ENCODE peak calls at places on chromosomes 2 and 18, in eight cellular contexts. One of them, this sample, is unnamed.

GRCh38 chr2:68052717-68053422 is 9.9 kb downstream of the C1D start:
- DNase-seq in Caco-2: no peak
- DNase-seq in CD4-positive, alpha-beta memory T cell: no peak
- DNase-seq in adrenal gland: no peak
- DNase-seq in stomach: no peak
- DNase-seq in transverse colon: no peak
- DNase-seq in psoas muscle: no peak
- DNase-seq in pancreas: no peak
- DNase-seq in this sample: no peak

GRCh38 chr2:226429476-226429875 is 370.1 kb downstream of the IRS1 start:
- DNase-seq in Caco-2: no peak
- DNase-seq in CD4-positive, alpha-beta memory T cell: no peak
- DNase-seq in adrenal gland: no peak
- DNase-seq in stomach: no peak
- DNase-seq in transverse colon: no peak
- DNase-seq in psoas muscle: no peak
- DNase-seq in pancreas: no peak
- DNase-seq in this sample: no peak

GRCh38 chr2:53129851-53130250 is 637.8 kb upstream of the CHAC2 start:
- DNase-seq in Caco-2: no peak
- DNase-seq in CD4-positive, alpha-beta memory T cell: no peak
- DNase-seq in adrenal gland: no peak
- DNase-seq in stomach: no peak
- DNase-seq in transverse colon: no peak
- DNase-seq in psoas muscle: no peak
- DNase-seq in pancreas: no peak
- DNase-seq in this sample: no peak

GRCh38 chr18:47898696-47899095 is 31.8 kb downstream of the SMAD2 start:
- DNase-seq in Caco-2: no peak
- DNase-seq in CD4-positive, alpha-beta memory T cell: no peak
- DNase-seq in adrenal gland: no peak
- DNase-seq in stomach: no peak
- DNase-seq in transverse colon: no peak
- DNase-seq in psoas muscle: no peak
- DNase-seq in pancreas: no peak
- DNase-seq in this sample: peak; percentile 83

GRCh38 chr2:236712304-236712703 is 142.7 kb downstream of the ACKR3 start:
- DNase-seq in Caco-2: no peak
- DNase-seq in CD4-positive, alpha-beta memory T cell: no peak
- DNase-seq in adrenal gland: no peak
- DNase-seq in stomach: no peak
- DNase-seq in transverse colon: no peak
- DNase-seq in psoas muscle: no peak
- DNase-seq in pancreas: no peak
- DNase-seq in this sample: no peak

GRCh38 chr2:231347081-231347480 is 48.4 kb upstream of the B3GNT7 start:
- DNase-seq in Caco-2: no peak
- DNase-seq in CD4-positive, alpha-beta memory T cell: no peak
- DNase-seq in adrenal gland: no peak
- DNase-seq in stomach: peak; percentile 43
- DNase-seq in transverse colon: peak; percentile 40
- DNase-seq in psoas muscle: no peak
- DNase-seq in pancreas: no peak
- DNase-seq in this sample: no peak

GRCh38 chr2:120660771-120661459 is 74.8 kb upstream of the GLI2 start:
- DNase-seq in Caco-2: no peak
- DNase-seq in CD4-positive, alpha-beta memory T cell: no peak
- DNase-seq in adrenal gland: no peak
- DNase-seq in stomach: no peak
- DNase-seq in transverse colon: peak; percentile 38
- DNase-seq in psoas muscle: no peak
- DNase-seq in pancreas: no peak
- DNase-seq in this sample: no peak

GRCh38 chr18:23238152-23238531 is 102.9 kb downstream of the CABLES1 start:
- DNase-seq in Caco-2: no peak
- DNase-seq in CD4-positive, alpha-beta memory T cell: no peak
- DNase-seq in adrenal gland: peak; percentile 40
- DNase-seq in stomach: peak; percentile 65
- DNase-seq in transverse colon: peak; percentile 27
- DNase-seq in psoas muscle: no peak
- DNase-seq in pancreas: no peak
- DNase-seq in this sample: no peak

GRCh38 chr2:182077451-182078142 is 91.9 kb downstream of the PPP1R1C start:
- DNase-seq in Caco-2: peak; percentile 64
- DNase-seq in CD4-positive, alpha-beta memory T cell: no peak
- DNase-seq in adrenal gland: peak; percentile 45
- DNase-seq in stomach: peak; percentile 28
- DNase-seq in transverse colon: peak; percentile 14
- DNase-seq in psoas muscle: no peak
- DNase-seq in pancreas: peak; percentile 35
- DNase-seq in this sample: peak; percentile 77

GRCh38 chr2:203683932-203684556 is 22.4 kb upstream of the CD28 start:
- DNase-seq in Caco-2: peak; percentile 65
- DNase-seq in CD4-positive, alpha-beta memory T cell: no peak
- DNase-seq in adrenal gland: peak; percentile 35
- DNase-seq in stomach: no peak
- DNase-seq in transverse colon: no peak
- DNase-seq in psoas muscle: no peak
- DNase-seq in pancreas: no peak
- DNase-seq in this sample: no peak

GRCh38 chr2:187959821-187960220 is 331.9 kb upstream of the GULP1 start:
- DNase-seq in Caco-2: no peak
- DNase-seq in CD4-positive, alpha-beta memory T cell: no peak
- DNase-seq in adrenal gland: no peak
- DNase-seq in stomach: no peak
- DNase-seq in transverse colon: no peak
- DNase-seq in psoas muscle: no peak
- DNase-seq in pancreas: no peak
- DNase-seq in this sample: no peak

GRCh38 chr2:1742680-1743395 is 1.5 kb downstream of the PXDN start:
- DNase-seq in Caco-2: no peak
- DNase-seq in CD4-positive, alpha-beta memory T cell: no peak
- DNase-seq in adrenal gland: peak; percentile 44
- DNase-seq in stomach: peak; percentile 36
- DNase-seq in transverse colon: peak; percentile 70
- DNase-seq in psoas muscle: peak; percentile 86
- DNase-seq in pancreas: no peak
- DNase-seq in this sample: no peak

GRCh38 chr18:23377669-23378469 is 75.2 kb upstream of the RIOK3 start:
- DNase-seq in Caco-2: no peak
- DNase-seq in CD4-positive, alpha-beta memory T cell: no peak
- DNase-seq in adrenal gland: no peak
- DNase-seq in stomach: no peak
- DNase-seq in transverse colon: no peak
- DNase-seq in psoas muscle: no peak
- DNase-seq in pancreas: no peak
- DNase-seq in this sample: no peak

GRCh38 chr2:241080405-241081189 is 21.5 kb downstream of the MTERF4 start:
- DNase-seq in Caco-2: no peak
- DNase-seq in CD4-positive, alpha-beta memory T cell: no peak
- DNase-seq in adrenal gland: no peak
- DNase-seq in stomach: no peak
- DNase-seq in transverse colon: no peak
- DNase-seq in psoas muscle: peak; percentile 59
- DNase-seq in pancreas: no peak
- DNase-seq in this sample: no peak

GRCh38 chr2:180519276-180519675 is 461.1 kb upstream of the UBE2E3 start:
- DNase-seq in Caco-2: no peak
- DNase-seq in CD4-positive, alpha-beta memory T cell: no peak
- DNase-seq in adrenal gland: no peak
- DNase-seq in stomach: no peak
- DNase-seq in transverse colon: no peak
- DNase-seq in psoas muscle: no peak
- DNase-seq in pancreas: no peak
- DNase-seq in this sample: no peak

GRCh38 chr2:190781604-190782198 is 98.9 kb upstream of the GLS start:
- DNase-seq in Caco-2: peak; percentile 75
- DNase-seq in CD4-positive, alpha-beta memory T cell: no peak
- DNase-seq in adrenal gland: peak; percentile 75
- DNase-seq in stomach: peak; percentile 35
- DNase-seq in transverse colon: peak; percentile 63
- DNase-seq in psoas muscle: no peak
- DNase-seq in pancreas: no peak
- DNase-seq in this sample: peak; percentile 53

GRCh38 chr18:74797577-74798151 is 200.0 kb downstream of the ZNF407 start:
- DNase-seq in Caco-2: no peak
- DNase-seq in CD4-positive, alpha-beta memory T cell: no peak
- DNase-seq in adrenal gland: no peak
- DNase-seq in stomach: no peak
- DNase-seq in transverse colon: no peak
- DNase-seq in psoas muscle: no peak
- DNase-seq in pancreas: no peak
- DNase-seq in this sample: no peak

GRCh38 chr2:144570566-144570965 is 50.6 kb upstream of the ZEB2 start:
- DNase-seq in Caco-2: no peak
- DNase-seq in CD4-positive, alpha-beta memory T cell: no peak
- DNase-seq in adrenal gland: no peak
- DNase-seq in stomach: no peak
- DNase-seq in transverse colon: no peak
- DNase-seq in psoas muscle: no peak
- DNase-seq in pancreas: no peak
- DNase-seq in this sample: no peak

GRCh38 chr2:197633109-197633657 is 42.2 kb downstream of the RFTN2 start:
- DNase-seq in Caco-2: no peak
- DNase-seq in CD4-positive, alpha-beta memory T cell: no peak
- DNase-seq in adrenal gland: no peak
- DNase-seq in stomach: no peak
- DNase-seq in transverse colon: no peak
- DNase-seq in psoas muscle: no peak
- DNase-seq in pancreas: no peak
- DNase-seq in this sample: no peak

DNA sequence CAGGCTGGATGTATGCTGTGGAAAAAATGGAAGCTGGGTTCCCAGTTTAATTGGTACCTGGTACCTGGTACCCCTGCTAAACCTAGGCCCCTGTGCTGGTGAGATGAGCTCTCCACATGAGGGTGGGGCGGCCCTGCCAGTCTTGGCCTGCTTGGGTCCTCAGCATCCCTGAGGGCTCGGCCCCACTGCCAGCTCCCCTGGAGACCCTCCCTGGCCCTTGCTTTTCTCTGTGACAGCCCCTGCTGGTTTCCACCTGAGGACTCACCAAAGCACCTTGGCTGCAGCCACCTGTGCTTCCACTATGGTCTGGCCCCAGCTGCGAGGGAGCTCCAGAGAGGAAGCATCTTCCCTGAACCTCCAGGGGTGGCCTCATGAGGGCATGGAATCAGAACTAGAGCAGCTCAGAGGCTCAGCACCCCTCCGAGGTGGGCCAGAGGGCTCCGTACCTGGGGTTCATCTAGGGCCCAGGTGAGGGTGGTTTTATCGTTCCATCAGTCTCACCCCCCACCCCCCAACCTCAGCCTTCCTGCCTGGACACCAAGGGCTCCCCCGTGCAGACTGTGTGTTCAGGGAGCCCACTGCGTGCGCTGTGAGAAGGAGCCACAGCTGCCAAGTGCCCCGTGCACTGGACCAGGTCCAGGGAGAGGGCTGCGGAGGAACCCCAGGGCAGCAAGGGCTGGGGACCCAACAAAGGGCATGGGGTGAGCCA is 23.7 kb upstream of the HDAC4 start:
- DNase-seq in Caco-2: no peak
- DNase-seq in CD4-positive, alpha-beta memory T cell: no peak
- DNase-seq in adrenal gland: no peak
- DNase-seq in stomach: no peak
- DNase-seq in transverse colon: no peak
- DNase-seq in psoas muscle: no peak
- DNase-seq in pancreas: no peak
- DNase-seq in this sample: no peak
- H3K27me3 ChIP-seq in Caco-2: no peaks in the 10 kb centered on the region
- H3K27me3 ChIP-seq in CD4-positive, alpha-beta memory T cell: no peaks in the 10 kb centered on the region
- H3K27me3 ChIP-seq in adrenal gland: no peaks in the 10 kb centered on the region
- H3K27me3 ChIP-seq in stomach: peaks cover 20% of the 10 kb centered on the region
- H3K27me3 ChIP-seq in transverse colon: no peaks in the 10 kb centered on the region
- H3K27me3 ChIP-seq in psoas muscle: peaks cover 2% of the 10 kb centered on the region
- H3K27me3 ChIP-seq in pancreas: no peaks in the 10 kb centered on the region
- H3K27me3 ChIP-seq in this sample: peaks cover 12% of the 10 kb centered on the region

DNA sequence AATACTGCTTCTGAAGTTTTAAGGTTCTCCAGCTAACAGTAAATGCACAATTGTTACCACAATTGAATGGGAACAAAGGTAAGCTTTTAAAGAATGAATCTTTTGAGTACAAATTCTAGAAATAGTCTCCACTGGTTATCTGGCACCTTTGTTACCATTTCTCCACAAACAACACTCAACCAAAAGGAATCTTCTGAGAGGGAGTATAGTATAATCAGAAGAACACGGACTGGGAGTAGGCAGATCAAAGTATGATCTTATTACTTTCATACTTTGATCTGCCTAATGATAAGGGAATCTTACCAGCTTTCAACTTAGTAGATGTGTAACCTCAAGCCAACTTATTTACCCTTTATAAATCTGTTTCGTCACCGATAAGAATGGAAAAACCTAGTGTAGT is 1.4 kb downstream of the CEP76 start:
- DNase-seq in Caco-2: no peak
- DNase-seq in CD4-positive, alpha-beta memory T cell: no peak
- DNase-seq in adrenal gland: no peak
- DNase-seq in stomach: no peak
- DNase-seq in transverse colon: no peak
- DNase-seq in psoas muscle: no peak
- DNase-seq in pancreas: no peak
- DNase-seq in this sample: peak; percentile 22
- H3K36me3 ChIP-seq in Caco-2: peaks cover 1% of the 10 kb centered on the region
- H3K36me3 ChIP-seq in CD4-positive, alpha-beta memory T cell: peaks cover 4% of the 10 kb centered on the region
- H3K36me3 ChIP-seq in adrenal gland: no peaks in the 10 kb centered on the region
- H3K36me3 ChIP-seq in stomach: no peaks in the 10 kb centered on the region
- H3K36me3 ChIP-seq in transverse colon: no peaks in the 10 kb centered on the region
- H3K36me3 ChIP-seq in psoas muscle: no peaks in the 10 kb centered on the region
- H3K36me3 ChIP-seq in pancreas: no peaks in the 10 kb centered on the region
- H3K36me3 ChIP-seq in this sample: peaks cover 42% of the 10 kb centered on the region

DNA sequence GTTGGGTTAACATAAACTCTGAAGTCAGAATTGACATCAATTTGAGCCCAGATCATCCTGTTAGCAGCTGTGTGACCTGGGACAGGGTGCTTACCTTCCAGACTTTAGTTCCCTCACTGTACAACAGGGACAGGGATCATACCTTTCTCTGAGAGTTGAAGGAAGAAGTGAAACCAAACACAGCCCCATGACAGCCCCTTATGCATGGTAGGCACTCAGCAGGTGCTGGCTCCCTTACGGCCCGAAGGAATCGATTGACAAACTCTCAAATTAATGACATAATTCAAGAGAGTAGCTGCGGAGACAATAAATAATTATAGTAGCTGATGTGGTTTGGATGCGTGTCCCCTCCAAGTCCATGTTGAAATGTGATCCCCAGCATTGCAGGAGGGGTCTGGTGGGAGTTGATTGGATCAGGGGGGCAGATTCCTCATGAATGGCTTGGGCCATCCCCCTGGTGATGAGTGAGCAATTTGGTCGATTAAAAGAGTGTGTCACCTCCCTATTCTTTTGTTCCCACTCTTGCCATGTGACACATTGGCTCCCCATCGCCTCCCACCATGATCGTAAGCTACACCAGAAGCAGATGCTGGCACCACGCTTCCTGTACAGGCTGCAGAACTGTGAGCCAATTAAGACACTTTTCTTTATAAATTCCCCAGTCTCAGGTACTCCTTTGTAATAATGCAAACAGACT is 72.4 kb downstream of the ODC1 start:
- DNase-seq in Caco-2: no peak
- DNase-seq in CD4-positive, alpha-beta memory T cell: no peak
- DNase-seq in adrenal gland: no peak
- DNase-seq in stomach: no peak
- DNase-seq in transverse colon: no peak
- DNase-seq in psoas muscle: no peak
- DNase-seq in pancreas: no peak
- DNase-seq in this sample: no peak
- H3K4me3 ChIP-seq in Caco-2: no peak overlapping the region
- H3K4me3 ChIP-seq in CD4-positive, alpha-beta memory T cell: no peak overlapping the region
- H3K4me3 ChIP-seq in adrenal gland: no peak overlapping the region
- H3K4me3 ChIP-seq in stomach: no peak overlapping the region
- H3K4me3 ChIP-seq in transverse colon: no peak overlapping the region
- H3K4me3 ChIP-seq in psoas muscle: no peak overlapping the region
- H3K4me3 ChIP-seq in pancreas: no peak overlapping the region
- H3K4me3 ChIP-seq in this sample: no peak overlapping the region

GRCh38 chr18:57364460-57364859 is 12.1 kb downstream of the ST8SIA3 start:
- DNase-seq in Caco-2: no peak
- DNase-seq in CD4-positive, alpha-beta memory T cell: no peak
- DNase-seq in adrenal gland: no peak
- DNase-seq in stomach: no peak
- DNase-seq in transverse colon: no peak
- DNase-seq in psoas muscle: no peak
- DNase-seq in pancreas: no peak
- DNase-seq in this sample: no peak
- H3K27me3 ChIP-seq in Caco-2: no peaks in the 10 kb centered on the region
- H3K27me3 ChIP-seq in CD4-positive, alpha-beta memory T cell: no peaks in the 10 kb centered on the region
- H3K27me3 ChIP-seq in adrenal gland: peaks cover 3% of the 10 kb centered on the region
- H3K27me3 ChIP-seq in stomach: peaks cover 9% of the 10 kb centered on the region
- H3K27me3 ChIP-seq in transverse colon: peaks cover 12% of the 10 kb centered on the region
- H3K27me3 ChIP-seq in psoas muscle: no peaks in the 10 kb centered on the region
- H3K27me3 ChIP-seq in pancreas: no peaks in the 10 kb centered on the region
- H3K27me3 ChIP-seq in this sample: peaks cover 3% of the 10 kb centered on the region